ENCODE peak calls at places on chromosomes 6 and 20, in four cellular contexts. M is amniotic stem cell, X is iPS-NIHi11, S is AG20443. T is an unnamed sample.

GRCh38 chr6:14671261-14671681 is 553.7 kb downstream of the CD83 start:
- DNase-seq in M (no peak), X (no peak), S (peak), T (peak)

GRCh38 chr20:57785061-57785460 is 75.2 kb upstream of the PMEPA1 start:
- DNase-seq in M (no peak), X (no peak), S (no peak), T (no peak)

GRCh38 chr20:49276201-49276894 is 1.5 kb downstream of the ZNFX1 start:
- DNase-seq in M (no peak), X (no peak), S (peak), T (peak)

GRCh38 chr6:157644043-157644810 is 178.8 kb upstream of the SNX9 start:
- DNase-seq in M (no peak), X (no peak), S (peak), T (no peak)

GRCh38 chr6:70345619-70346018 is 42.7 kb upstream of the COL9A1 start:
- DNase-seq in M (no peak), X (no peak), S (no peak), T (no peak)

GRCh38 chr6:129753422-129753821 is 43.4 kb upstream of the ARHGAP18 start:
- DNase-seq in M (no peak), X (no peak), S (peak), T (no peak)

GRCh38 chr6:52411911-52412310 is 8.2 kb upstream of the EFHC1 start:
- DNase-seq in M (no peak), X (no peak), S (no peak), T (no peak)

GRCh38 chr6:27582928-27583725 is 110.2 kb upstream of the ZNF184 start:
- DNase-seq in M (no peak), X (peak), S (peak), T (peak)

GRCh38 chr20:63321148-63321831 is 28.3 kb downstream of the COL20A1 start:
- DNase-seq in M (no peak), X (no peak), S (peak), T (peak)

GRCh38 chr6:167669553-167669849 is 157.2 kb upstream of the AFDN start:
- DNase-seq in M (no peak), X (no peak), S (no peak), T (no peak)

GRCh38 chr6:169752074-169752623 is 727 bp downstream of the ERMARD start:
- DNase-seq in M (no peak), X (no peak), S (peak), T (no peak)

GRCh38 chr20:53826597-53827291 is 233.1 kb upstream of the ZNF217 start:
- DNase-seq in M (no peak), X (no peak), S (no peak), T (peak)